ENCODE peak calls at places on chromosomes 7 and 10, in five cellular contexts. One of them, this sample, is unnamed.

GRCh38 chr7:76155938-76156337 is 45.8 kb upstream of the SRRM3 start:
- DNase-seq in ELR: peak; percentile 14
- DNase-seq in kidney glomerular epithelial cell: no peak
- DNase-seq in neural crest cell: no peak
- DNase-seq in iris pigment epithelial cell: peak; percentile 83
- DNase-seq in this sample: peak; percentile 50

GRCh38 chr10:112963835-112964234 is 13.8 kb downstream of the TCF7L2 start:
- DNase-seq in ELR: peak; percentile 77
- DNase-seq in neural crest cell: no peak
- DNase-seq in iris pigment epithelial cell: peak; percentile 72
- DNase-seq in kidney glomerular epithelial cell: no peak
- DNase-seq in this sample: no peak

GRCh38 chr7:140640060-140640611 is 477 bp downstream of the DENND2A start:
- DNase-seq in ELR: peak; percentile 69
- DNase-seq in neural crest cell: peak; percentile 36
- DNase-seq in iris pigment epithelial cell: peak; percentile 24
- DNase-seq in kidney glomerular epithelial cell: no peak
- DNase-seq in this sample: no peak

GRCh38 chr7:157407512-157408257 is 70.9 kb downstream of the DNAJB6 start:
- DNase-seq in iris pigment epithelial cell: no peak
- DNase-seq in ELR: no peak
- DNase-seq in kidney glomerular epithelial cell: no peak
- DNase-seq in neural crest cell: no peak
- DNase-seq in this sample: no peak

GRCh38 chr10:101043356-101043707 is 12.3 kb downstream of the SFXN3 start:
- DNase-seq in iris pigment epithelial cell: no peak
- DNase-seq in ELR: peak; percentile 22
- DNase-seq in neural crest cell: no peak
- DNase-seq in kidney glomerular epithelial cell: no peak
- DNase-seq in this sample: no peak

GRCh38 chr7:73770002-73770859 is at the start of gene CLDN3:
- DNase-seq in ELR: peak; percentile 15
- DNase-seq in iris pigment epithelial cell: peak; percentile 18
- DNase-seq in kidney glomerular epithelial cell: peak; percentile 21
- DNase-seq in neural crest cell: no peak
- DNase-seq in this sample: peak; percentile 29

GRCh38 chr10:48729222-48729621 is 44.5 kb downstream of the WDFY4 start:
- DNase-seq in kidney glomerular epithelial cell: no peak
- DNase-seq in ELR: no peak
- DNase-seq in iris pigment epithelial cell: no peak
- DNase-seq in neural crest cell: no peak
- DNase-seq in this sample: no peak

GRCh38 chr7:23544913-23545354 is 13.2 kb upstream of the TRA2A start:
- DNase-seq in neural crest cell: no peak
- DNase-seq in kidney glomerular epithelial cell: peak; percentile 15
- DNase-seq in iris pigment epithelial cell: peak; percentile 42
- DNase-seq in ELR: peak; percentile 64
- DNase-seq in this sample: peak; percentile 57

GRCh38 chr10:100448977-100449376 is 13.8 kb upstream of the WNT8B start:
- DNase-seq in kidney glomerular epithelial cell: no peak
- DNase-seq in ELR: no peak
- DNase-seq in neural crest cell: no peak
- DNase-seq in iris pigment epithelial cell: no peak
- DNase-seq in this sample: no peak

GRCh38 chr7:70505468-70505867 is 626.5 kb upstream of the GALNT17 start:
- DNase-seq in kidney glomerular epithelial cell: no peak
- DNase-seq in ELR: no peak
- DNase-seq in neural crest cell: no peak
- DNase-seq in iris pigment epithelial cell: no peak
- DNase-seq in this sample: no peak

GRCh38 chr7:94565247-94565894 is 55.8 kb downstream of the CASD1 start:
- DNase-seq in ELR: no peak
- DNase-seq in neural crest cell: no peak
- DNase-seq in kidney glomerular epithelial cell: no peak
- DNase-seq in iris pigment epithelial cell: no peak
- DNase-seq in this sample: no peak

GRCh38 chr10:93369588-93370164 is 112.5 kb downstream of the MYOF start:
- DNase-seq in neural crest cell: no peak
- DNase-seq in ELR: no peak
- DNase-seq in kidney glomerular epithelial cell: no peak
- DNase-seq in iris pigment epithelial cell: no peak
- DNase-seq in this sample: no peak

GRCh38 chr7:101023839-101024238 is 4.0 kb downstream of the MUC17 start:
- DNase-seq in kidney glomerular epithelial cell: no peak
- DNase-seq in ELR: no peak
- DNase-seq in iris pigment epithelial cell: no peak
- DNase-seq in neural crest cell: no peak
- DNase-seq in this sample: no peak

GRCh38 chr7:150940446-150941102 is 37.5 kb downstream of the KCNH2 start:
- DNase-seq in iris pigment epithelial cell: no peak
- DNase-seq in neural crest cell: no peak
- DNase-seq in kidney glomerular epithelial cell: no peak
- DNase-seq in ELR: no peak
- DNase-seq in this sample: no peak

GRCh38 chr7:32870298-32870697 is 21.3 kb downstream of the KBTBD2 start:
- DNase-seq in iris pigment epithelial cell: no peak
- DNase-seq in ELR: no peak
- DNase-seq in neural crest cell: no peak
- DNase-seq in kidney glomerular epithelial cell: no peak
- DNase-seq in this sample: no peak

GRCh38 chr7:157690058-157690832 is 353.4 kb downstream of the DNAJB6 start:
- DNase-seq in ELR: no peak
- DNase-seq in neural crest cell: peak; percentile 40
- DNase-seq in iris pigment epithelial cell: peak; percentile 12
- DNase-seq in kidney glomerular epithelial cell: no peak
- DNase-seq in this sample: no peak

GRCh38 chr10:18109471-18109870 is 30.8 kb upstream of the CACNB2 start:
- DNase-seq in neural crest cell: no peak
- DNase-seq in iris pigment epithelial cell: no peak
- DNase-seq in kidney glomerular epithelial cell: no peak
- DNase-seq in ELR: no peak
- DNase-seq in this sample: no peak

GRCh38 chr10:6203331-6204062 is 765 bp downstream of the PFKFB3 start:
- DNase-seq in ELR: peak; percentile 76
- DNase-seq in iris pigment epithelial cell: peak; percentile 68
- DNase-seq in neural crest cell: peak; percentile 66
- DNase-seq in kidney glomerular epithelial cell: peak; percentile 42
- DNase-seq in this sample: no peak

GRCh38 chr10:101018600-101019439 is 12.1 kb downstream of the PDZD7 start:
- DNase-seq in ELR: peak; percentile 88
- DNase-seq in kidney glomerular epithelial cell: peak; percentile 40
- DNase-seq in iris pigment epithelial cell: peak; percentile 79
- DNase-seq in neural crest cell: peak; percentile 88
- DNase-seq in this sample: peak; percentile 42

GRCh38 chr10:70656489-70656888 is 15.8 kb upstream of the ADAMTS14 start:
- DNase-seq in ELR: peak; percentile 100
- DNase-seq in neural crest cell: no peak
- DNase-seq in iris pigment epithelial cell: peak; percentile 100
- DNase-seq in kidney glomerular epithelial cell: peak; percentile 97
- DNase-seq in this sample: peak; percentile 98

GRCh38 chr7:149598721-149599308 is 101.2 kb upstream of the ZNF746 start:
- DNase-seq in neural crest cell: peak; percentile 12
- DNase-seq in kidney glomerular epithelial cell: peak; percentile 0
- DNase-seq in iris pigment epithelial cell: peak; percentile 57
- DNase-seq in ELR: peak; percentile 51
- DNase-seq in this sample: peak; percentile 32

GRCh38 chr7:96161897-96162296 is 160.0 kb downstream of the SLC25A13 start:
- DNase-seq in ELR: no peak
- DNase-seq in iris pigment epithelial cell: no peak
- DNase-seq in neural crest cell: no peak
- DNase-seq in kidney glomerular epithelial cell: no peak
- DNase-seq in this sample: no peak

GRCh38 chr7:118429141-118429540 is 204.6 kb downstream of the ANKRD7 start:
- DNase-seq in kidney glomerular epithelial cell: no peak
- DNase-seq in ELR: no peak
- DNase-seq in neural crest cell: no peak
- DNase-seq in iris pigment epithelial cell: no peak
- DNase-seq in this sample: no peak

GRCh38 chr7:96855691-96856090 is 146.0 kb upstream of the SEM1 start:
- DNase-seq in neural crest cell: no peak
- DNase-seq in iris pigment epithelial cell: no peak
- DNase-seq in ELR: no peak
- DNase-seq in kidney glomerular epithelial cell: no peak
- DNase-seq in this sample: no peak